ENCODE peak calls at places on chromosomes 3 and 15, in five cellular contexts. M is fibroblast of lung, Y is AG09309, A is HFF-Myc, R is cardiac fibroblast. X is an unnamed sample.

GRCh38 chr3:62208385-62208784 is 165.0 kb downstream of the FEZF2 start:
- DNase-seq in M (no peak), Y (no peak), A (no peak), R (no peak), X (no peak)

GRCh38 chr15:52021128-52021671 is 2.2 kb downstream of the MAPK6 start:
- DNase-seq in M (peak), Y (peak), A (peak), R (peak), X (peak)

GRCh38 chr3:153029350-153029749 is 132.7 kb upstream of the RAP2B start:
- DNase-seq in M (peak), Y (no peak), A (no peak), R (peak), X (peak)

GRCh38 chr3:99684678-99685077 is 46.3 kb downstream of the COL8A1 start:
- DNase-seq in M (peak), Y (no peak), A (no peak), R (no peak), X (no peak)

GRCh38 chr3:35393916-35394315 is 245.4 kb upstream of the ARPP21 start:
- DNase-seq in M (peak), Y (no peak), A (no peak), R (peak), X (no peak)

GRCh38 chr15:40028193-40028592 is 10.8 kb downstream of the SRP14 start:
- DNase-seq in M (no peak), Y (no peak), A (no peak), R (no peak), X (no peak)

GRCh38 chr15:72722071-72722696 is 36.2 kb downstream of the BBS4 start:
- DNase-seq in M (peak), Y (peak), A (peak), R (peak), X (peak)

GRCh38 chr3:126344380-126345041 is 12.7 kb downstream of the KLF15 start:
- DNase-seq in M (no peak), Y (no peak), A (no peak), R (no peak), X (no peak)

GRCh38 chr3:194330579-194330978 is 20.5 kb downstream of the CPN2 start:
- DNase-seq in M (peak), Y (peak), A (no peak), R (peak), X (peak)

GRCh38 chr3:133828576-133829309 is 23.1 kb downstream of the SRPRB start:
- DNase-seq in M (no peak), Y (no peak), A (no peak), R (no peak), X (no peak)

GRCh38 chr3:51967384-51968174 is at the start of gene PCBP4:
- DNase-seq in M (peak), Y (no peak), A (no peak), R (peak), X (peak)

GRCh38 chr3:43791246-43791645 is 100.5 kb downstream of the ABHD5 start:
- DNase-seq in M (no peak), Y (no peak), A (no peak), R (no peak), X (no peak)

GRCh38 chr15:77856718-77857346 is 220.7 kb downstream of the TBC1D2B start:
- DNase-seq in M (no peak), Y (no peak), A (no peak), R (no peak), X (no peak)

GRCh38 chr3:112334709-112335108 is 1.8 kb downstream of the CD200 start:
- DNase-seq in M (no peak), Y (no peak), A (no peak), R (peak), X (peak)

GRCh38 chr15:100999369-100999768 is 80.2 kb downstream of the LRRK1 start:
- DNase-seq in M (peak), Y (peak), A (no peak), R (no peak), X (peak)

GRCh38 chr3:157155591-157155990 is 4.4 kb downstream of the CCNL1 start:
- DNase-seq in M (no peak), Y (no peak), A (no peak), R (no peak), X (no peak)

GRCh38 chr3:20450611-20451010 is 264.6 kb upstream of the SGO1 start:
- DNase-seq in M (no peak), Y (no peak), A (no peak), R (no peak), X (no peak)
- H3K4me3 ChIP-seq in M (no peak), Y (no peak), A (no peak), R (no peak), X (no peak)

DNA sequence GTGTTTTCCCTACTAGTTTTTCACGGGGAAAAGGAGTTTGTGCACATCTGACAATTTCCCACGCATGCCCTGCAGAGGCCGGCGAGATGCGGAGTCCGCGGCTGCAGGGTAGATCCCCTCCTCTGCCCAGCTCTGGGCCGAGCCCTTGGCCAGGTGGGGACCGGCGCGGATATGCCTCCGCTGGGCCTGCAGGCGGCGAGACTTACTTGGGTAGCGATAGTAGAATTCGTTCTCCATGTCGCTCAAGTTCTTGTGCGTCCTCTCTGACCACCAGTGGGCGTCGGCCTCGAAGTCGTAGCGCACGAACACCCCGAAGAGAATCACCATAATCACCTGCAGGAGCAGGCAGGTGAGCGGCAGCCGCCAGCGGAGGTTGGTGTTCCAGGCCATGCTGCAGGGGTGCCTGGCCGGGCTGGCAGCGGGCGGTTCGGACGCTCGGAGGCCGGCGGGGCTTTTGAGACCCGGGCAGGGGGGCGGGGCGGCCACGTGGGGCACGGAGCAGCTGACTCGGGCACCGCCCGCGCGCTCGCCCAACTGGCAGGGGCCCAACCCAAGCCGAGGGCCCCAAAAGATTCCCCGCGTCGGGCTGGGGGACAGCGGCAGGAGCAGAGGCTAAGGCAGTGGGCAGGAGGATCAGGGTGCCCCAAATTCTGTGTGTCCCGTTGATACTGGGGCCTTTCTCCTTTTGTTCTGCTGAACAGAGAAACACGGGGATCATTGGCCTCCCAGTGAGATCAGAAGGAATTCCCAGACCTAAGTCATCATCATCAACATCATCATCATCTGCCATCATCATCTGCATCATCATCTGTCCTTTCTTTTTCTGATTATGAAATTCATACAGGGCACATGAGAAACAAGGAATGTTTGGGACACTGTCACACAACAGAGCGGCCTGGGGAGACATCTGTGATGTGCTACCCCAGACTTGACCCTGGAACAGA is at the start of gene RHCG:
- DNase-seq in M (peak), Y (no peak), A (no peak), R (peak), X (peak)
- TF ChIP-seq CTCF in M (peak), Y (peak), A (peak), R (peak), X (peak)

GRCh38 chr15:75672111-75672602 is 24.4 kb downstream of the SNX33 start:
- DNase-seq in M (peak), Y (no peak), A (no peak), R (peak), X (no peak)

GRCh38 chr15:75671684-75672083 is 24.0 kb downstream of the SNX33 start:
- DNase-seq in M (peak), Y (no peak), A (no peak), R (peak), X (no peak)

GRCh38 chr15:75673426-75674247 is 25.9 kb downstream of the SNX33 start:
- DNase-seq in M (peak), Y (no peak), A (no peak), R (peak), X (peak)

GRCh38 chr15:75674366-75674765 is 26.7 kb downstream of the SNX33 start:
- DNase-seq in M (no peak), Y (no peak), A (no peak), R (no peak), X (no peak)

GRCh38 chr15:75672646-75673425 is 25.1 kb downstream of the SNX33 start:
- DNase-seq in M (peak), Y (no peak), A (no peak), R (peak), X (peak)
- H3K4me3 ChIP-seq in M (no peak), Y (no peak), A (no peak), R (peak), X (peak)

GRCh38 chr3:56909349-56909748 is 107.6 kb upstream of the ARHGEF3 start:
- DNase-seq in M (no peak), Y (no peak), A (no peak), R (no peak), X (no peak)

GRCh38 chr3:56911363-56911762 is 109.6 kb upstream of the ARHGEF3 start:
- DNase-seq in M (no peak), Y (no peak), A (no peak), R (no peak), X (no peak)

GRCh38 chr3:56904526-56905245 is 102.9 kb upstream of the ARHGEF3 start:
- DNase-seq in M (no peak), Y (no peak), A (no peak), R (no peak), X (no peak)

GRCh38 chr3:56902468-56903159 is 100.9 kb upstream of the ARHGEF3 start:
- DNase-seq in M (no peak), Y (no peak), A (no peak), R (no peak), X (no peak)

GRCh38 chr3:56908004-56908403 is 106.3 kb upstream of the ARHGEF3 start:
- DNase-seq in M (no peak), Y (no peak), A (no peak), R (no peak), X (no peak)
- TF ChIP-seq CTCF in M (no peak), Y (no peak), A (no peak), R (no peak), X (no peak)

GRCh38 chr3:10140996-10141546 is 507 bp upstream of the VHL start:
- DNase-seq in M (no peak), Y (no peak), A (no peak), R (no peak), X (no peak)
- H3K4me3 ChIP-seq in M (peak), Y (no peak), A (peak), R (no peak), X (peak)

DNA sequence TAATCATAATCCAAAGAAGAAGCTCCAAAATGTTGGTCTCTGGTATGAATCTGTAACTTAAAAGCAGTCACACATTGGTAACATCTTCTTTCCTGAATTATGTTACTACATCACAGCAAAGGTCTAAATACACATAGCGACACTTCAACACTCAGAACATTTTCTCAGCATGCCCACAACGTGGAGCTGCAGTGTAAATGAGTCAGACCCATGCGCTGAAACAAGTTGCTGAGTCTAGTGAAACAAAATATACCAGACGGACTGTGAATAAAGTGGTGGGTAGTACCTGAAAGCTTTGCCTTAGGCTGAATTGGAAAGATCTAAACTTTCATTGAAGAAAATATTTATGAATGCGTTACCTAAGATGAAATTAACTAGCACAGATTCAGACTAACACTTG is 33.2 kb upstream of the GOLGA8B start:
- DNase-seq in M (peak), Y (no peak), A (no peak), R (peak), X (peak)
- TF ChIP-seq CTCF in M (peak), Y (peak), A (no peak), R (peak), X (peak)

GRCh38 chr3:122978569-122978968 is 49.0 kb downstream of the SEMA5B start:
- DNase-seq in M (no peak), Y (no peak), A (no peak), R (no peak), X (no peak)
- H3K4me3 ChIP-seq in M (no peak), Y (no peak), A (no peak), R (no peak), X (no peak)

X was measured in fibroblast of villous mesenchyme.